ENCODE peak calls at places on chromosomes 12 and 14, in ten cellular contexts. One of them, this sample, is unnamed.
A peak's percentile ranks its signal among the peaks of the same experiment; 100 is the strongest.

GRCh38 chr14:62117718-62118164 is 355.5 kb downstream of the SNAPC1 start:
- DNase-seq in memory B cell: no peak
- DNase-seq in stimulated activated CD8-positive, alpha-beta memory T cell treated with anti-CD3 and anti-CD28 coated beads, Interleukin-2, amount 100 ng/mL, for 1 hour: no peak
- DNase-seq in activated CD4-positive, alpha-beta T cell treated with anti-CD3 and anti-CD28 coated beads, Interleukin-2, amount 50 U/mL, for 1 hour: no peak
- DNase-seq in HS-5: no peak
- DNase-seq in lung: no peak
- DNase-seq in NCI-H1694: no peak
- DNase-seq in activated naive CD4-positive, alpha-beta T cell: no peak
- DNase-seq in NCI-H146: peak; percentile 29
- DNase-seq in psoas muscle: no peak
- DNase-seq in this sample: no peak

GRCh38 chr12:19971396-19971802 is 396.9 kb upstream of the PDE3A start:
- DNase-seq in stimulated activated CD8-positive, alpha-beta memory T cell treated with anti-CD3 and anti-CD28 coated beads, Interleukin-2, amount 100 ng/mL, for 1 hour: no peak
- DNase-seq in memory B cell: no peak
- DNase-seq in NCI-H146: peak; percentile 90
- DNase-seq in lung: no peak
- DNase-seq in NCI-H1694: no peak
- DNase-seq in activated CD4-positive, alpha-beta T cell treated with anti-CD3 and anti-CD28 coated beads, Interleukin-2, amount 50 U/mL, for 1 hour: no peak
- DNase-seq in activated naive CD4-positive, alpha-beta T cell: no peak
- DNase-seq in HS-5: no peak
- DNase-seq in psoas muscle: no peak
- DNase-seq in this sample: no peak

GRCh38 chr12:11861864-11862600 is 208.7 kb upstream of the BCL2L14 start:
- DNase-seq in lung: no peak
- DNase-seq in activated CD4-positive, alpha-beta T cell treated with anti-CD3 and anti-CD28 coated beads, Interleukin-2, amount 50 U/mL, for 1 hour: no peak
- DNase-seq in psoas muscle: no peak
- DNase-seq in memory B cell: no peak
- DNase-seq in NCI-H146: peak; percentile 86
- DNase-seq in stimulated activated CD8-positive, alpha-beta memory T cell treated with anti-CD3 and anti-CD28 coated beads, Interleukin-2, amount 100 ng/mL, for 1 hour: no peak
- DNase-seq in NCI-H1694: no peak
- DNase-seq in HS-5: no peak
- DNase-seq in activated naive CD4-positive, alpha-beta T cell: no peak
- DNase-seq in this sample: no peak

GRCh38 chr14:91366749-91367148 is 50.9 kb downstream of the CCDC88C start:
- DNase-seq in memory B cell: no peak
- DNase-seq in activated naive CD4-positive, alpha-beta T cell: no peak
- DNase-seq in stimulated activated CD8-positive, alpha-beta memory T cell treated with anti-CD3 and anti-CD28 coated beads, Interleukin-2, amount 100 ng/mL, for 1 hour: no peak
- DNase-seq in psoas muscle: no peak
- DNase-seq in HS-5: no peak
- DNase-seq in NCI-H1694: no peak
- DNase-seq in NCI-H146: peak; percentile 57
- DNase-seq in activated CD4-positive, alpha-beta T cell treated with anti-CD3 and anti-CD28 coated beads, Interleukin-2, amount 50 U/mL, for 1 hour: no peak
- DNase-seq in lung: no peak
- DNase-seq in this sample: no peak

GRCh38 chr12:115697341-115697740 is 580.2 kb downstream of the MED13L start:
- DNase-seq in activated naive CD4-positive, alpha-beta T cell: no peak
- DNase-seq in NCI-H1694: no peak
- DNase-seq in activated CD4-positive, alpha-beta T cell treated with anti-CD3 and anti-CD28 coated beads, Interleukin-2, amount 50 U/mL, for 1 hour: no peak
- DNase-seq in lung: no peak
- DNase-seq in HS-5: no peak
- DNase-seq in NCI-H146: no peak
- DNase-seq in memory B cell: no peak
- DNase-seq in stimulated activated CD8-positive, alpha-beta memory T cell treated with anti-CD3 and anti-CD28 coated beads, Interleukin-2, amount 100 ng/mL, for 1 hour: no peak
- DNase-seq in psoas muscle: no peak
- DNase-seq in this sample: no peak

GRCh38 chr14:82757775-82758174 is 1224.1 kb upstream of the SEL1L start:
- DNase-seq in NCI-H1694: no peak
- DNase-seq in activated naive CD4-positive, alpha-beta T cell: no peak
- DNase-seq in memory B cell: no peak
- DNase-seq in lung: no peak
- DNase-seq in stimulated activated CD8-positive, alpha-beta memory T cell treated with anti-CD3 and anti-CD28 coated beads, Interleukin-2, amount 100 ng/mL, for 1 hour: no peak
- DNase-seq in psoas muscle: no peak
- DNase-seq in activated CD4-positive, alpha-beta T cell treated with anti-CD3 and anti-CD28 coated beads, Interleukin-2, amount 50 U/mL, for 1 hour: no peak
- DNase-seq in NCI-H146: peak; percentile 74
- DNase-seq in HS-5: no peak
- DNase-seq in this sample: no peak

GRCh38 chr12:90098132-90098779 is 389.6 kb upstream of the ATP2B1 start:
- DNase-seq in activated CD4-positive, alpha-beta T cell treated with anti-CD3 and anti-CD28 coated beads, Interleukin-2, amount 50 U/mL, for 1 hour: no peak
- DNase-seq in activated naive CD4-positive, alpha-beta T cell: no peak
- DNase-seq in psoas muscle: no peak
- DNase-seq in NCI-H1694: no peak
- DNase-seq in lung: no peak
- DNase-seq in HS-5: no peak
- DNase-seq in stimulated activated CD8-positive, alpha-beta memory T cell treated with anti-CD3 and anti-CD28 coated beads, Interleukin-2, amount 100 ng/mL, for 1 hour: no peak
- DNase-seq in memory B cell: no peak
- DNase-seq in NCI-H146: no peak
- DNase-seq in this sample: no peak

GRCh38 chr14:67618617-67619063 is 1.1 kb upstream of the ARG2 start:
- DNase-seq in psoas muscle: no peak
- DNase-seq in activated naive CD4-positive, alpha-beta T cell: no peak
- DNase-seq in NCI-H1694: peak; percentile 72
- DNase-seq in NCI-H146: peak; percentile 50
- DNase-seq in lung: no peak
- DNase-seq in activated CD4-positive, alpha-beta T cell treated with anti-CD3 and anti-CD28 coated beads, Interleukin-2, amount 50 U/mL, for 1 hour: peak; percentile 14
- DNase-seq in memory B cell: no peak
- DNase-seq in stimulated activated CD8-positive, alpha-beta memory T cell treated with anti-CD3 and anti-CD28 coated beads, Interleukin-2, amount 100 ng/mL, for 1 hour: no peak
- DNase-seq in HS-5: no peak
- DNase-seq in this sample: peak; percentile 18

GRCh38 chr12:89060133-89060532 is 292.2 kb downstream of the DUSP6 start:
- DNase-seq in NCI-H1694: peak; percentile 54
- DNase-seq in activated CD4-positive, alpha-beta T cell treated with anti-CD3 and anti-CD28 coated beads, Interleukin-2, amount 50 U/mL, for 1 hour: no peak
- DNase-seq in lung: no peak
- DNase-seq in psoas muscle: no peak
- DNase-seq in activated naive CD4-positive, alpha-beta T cell: no peak
- DNase-seq in stimulated activated CD8-positive, alpha-beta memory T cell treated with anti-CD3 and anti-CD28 coated beads, Interleukin-2, amount 100 ng/mL, for 1 hour: no peak
- DNase-seq in HS-5: no peak
- DNase-seq in memory B cell: no peak
- DNase-seq in NCI-H146: peak; percentile 72
- DNase-seq in this sample: no peak

GRCh38 chr12:111529424-111530368 is 69.4 kb downstream of the ATXN2 start:
- DNase-seq in psoas muscle: peak; percentile 24
- DNase-seq in NCI-H1694: peak; percentile 2
- DNase-seq in activated naive CD4-positive, alpha-beta T cell: peak; percentile 8
- DNase-seq in activated CD4-positive, alpha-beta T cell treated with anti-CD3 and anti-CD28 coated beads, Interleukin-2, amount 50 U/mL, for 1 hour: peak; percentile 52
- DNase-seq in stimulated activated CD8-positive, alpha-beta memory T cell treated with anti-CD3 and anti-CD28 coated beads, Interleukin-2, amount 100 ng/mL, for 1 hour: peak; percentile 27
- DNase-seq in HS-5: peak; percentile 14
- DNase-seq in lung: no peak
- DNase-seq in memory B cell: peak; percentile 59
- DNase-seq in NCI-H146: peak; percentile 41
- DNase-seq in this sample: peak; percentile 15

GRCh38 chr12:102438823-102439205 is 41.5 kb downstream of the IGF1 start:
- DNase-seq in lung: no peak
- DNase-seq in NCI-H146: no peak
- DNase-seq in HS-5: no peak
- DNase-seq in psoas muscle: no peak
- DNase-seq in activated CD4-positive, alpha-beta T cell treated with anti-CD3 and anti-CD28 coated beads, Interleukin-2, amount 50 U/mL, for 1 hour: no peak
- DNase-seq in memory B cell: no peak
- DNase-seq in activated naive CD4-positive, alpha-beta T cell: no peak
- DNase-seq in NCI-H1694: no peak
- DNase-seq in stimulated activated CD8-positive, alpha-beta memory T cell treated with anti-CD3 and anti-CD28 coated beads, Interleukin-2, amount 100 ng/mL, for 1 hour: no peak
- DNase-seq in this sample: no peak

GRCh38 chr12:12983420-12984035 is 16.5 kb downstream of the HEBP1 start:
- DNase-seq in psoas muscle: no peak
- DNase-seq in NCI-H1694: peak; percentile 80
- DNase-seq in lung: no peak
- DNase-seq in stimulated activated CD8-positive, alpha-beta memory T cell treated with anti-CD3 and anti-CD28 coated beads, Interleukin-2, amount 100 ng/mL, for 1 hour: no peak
- DNase-seq in activated CD4-positive, alpha-beta T cell treated with anti-CD3 and anti-CD28 coated beads, Interleukin-2, amount 50 U/mL, for 1 hour: no peak
- DNase-seq in NCI-H146: peak; percentile 18
- DNase-seq in activated naive CD4-positive, alpha-beta T cell: no peak
- DNase-seq in HS-5: peak; percentile 44
- DNase-seq in memory B cell: no peak
- DNase-seq in this sample: no peak

GRCh38 chr14:101120636-101121398 is 217.3 kb upstream of the RTL1 start:
- DNase-seq in lung: peak; percentile 55
- DNase-seq in activated naive CD4-positive, alpha-beta T cell: no peak
- DNase-seq in memory B cell: peak; percentile 43
- DNase-seq in NCI-H146: peak; percentile 79
- DNase-seq in psoas muscle: peak; percentile 45
- DNase-seq in activated CD4-positive, alpha-beta T cell treated with anti-CD3 and anti-CD28 coated beads, Interleukin-2, amount 50 U/mL, for 1 hour: no peak
- DNase-seq in HS-5: no peak
- DNase-seq in NCI-H1694: no peak
- DNase-seq in stimulated activated CD8-positive, alpha-beta memory T cell treated with anti-CD3 and anti-CD28 coated beads, Interleukin-2, amount 100 ng/mL, for 1 hour: no peak
- DNase-seq in this sample: peak; percentile 58

GRCh38 chr12:125804660-125805059 is 739.4 kb downstream of the AACS start:
- DNase-seq in NCI-H146: no peak
- DNase-seq in memory B cell: no peak
- DNase-seq in NCI-H1694: no peak
- DNase-seq in psoas muscle: no peak
- DNase-seq in lung: no peak
- DNase-seq in activated CD4-positive, alpha-beta T cell treated with anti-CD3 and anti-CD28 coated beads, Interleukin-2, amount 50 U/mL, for 1 hour: no peak
- DNase-seq in HS-5: no peak
- DNase-seq in stimulated activated CD8-positive, alpha-beta memory T cell treated with anti-CD3 and anti-CD28 coated beads, Interleukin-2, amount 100 ng/mL, for 1 hour: no peak
- DNase-seq in activated naive CD4-positive, alpha-beta T cell: no peak
- DNase-seq in this sample: no peak

GRCh38 chr12:122349078-122349477 is 73.4 kb downstream of the CLIP1 start:
- DNase-seq in activated CD4-positive, alpha-beta T cell treated with anti-CD3 and anti-CD28 coated beads, Interleukin-2, amount 50 U/mL, for 1 hour: no peak
- DNase-seq in stimulated activated CD8-positive, alpha-beta memory T cell treated with anti-CD3 and anti-CD28 coated beads, Interleukin-2, amount 100 ng/mL, for 1 hour: no peak
- DNase-seq in lung: no peak
- DNase-seq in NCI-H1694: no peak
- DNase-seq in activated naive CD4-positive, alpha-beta T cell: no peak
- DNase-seq in HS-5: no peak
- DNase-seq in NCI-H146: peak; percentile 74
- DNase-seq in memory B cell: no peak
- DNase-seq in psoas muscle: no peak
- DNase-seq in this sample: no peak

GRCh38 chr12:10998204-10998603 is at the start of gene TAS2R20:
- DNase-seq in HS-5: no peak
- DNase-seq in lung: no peak
- DNase-seq in memory B cell: no peak
- DNase-seq in psoas muscle: no peak
- DNase-seq in activated CD4-positive, alpha-beta T cell treated with anti-CD3 and anti-CD28 coated beads, Interleukin-2, amount 50 U/mL, for 1 hour: no peak
- DNase-seq in activated naive CD4-positive, alpha-beta T cell: no peak
- DNase-seq in NCI-H1694: no peak
- DNase-seq in stimulated activated CD8-positive, alpha-beta memory T cell treated with anti-CD3 and anti-CD28 coated beads, Interleukin-2, amount 100 ng/mL, for 1 hour: no peak
- DNase-seq in NCI-H146: no peak
- DNase-seq in this sample: no peak

GRCh38 chr12:650983-651382 is 12.3 kb downstream of the NINJ2 start:
- DNase-seq in activated naive CD4-positive, alpha-beta T cell: no peak
- DNase-seq in NCI-H1694: no peak
- DNase-seq in HS-5: no peak
- DNase-seq in stimulated activated CD8-positive, alpha-beta memory T cell treated with anti-CD3 and anti-CD28 coated beads, Interleukin-2, amount 100 ng/mL, for 1 hour: no peak
- DNase-seq in psoas muscle: no peak
- DNase-seq in memory B cell: no peak
- DNase-seq in activated CD4-positive, alpha-beta T cell treated with anti-CD3 and anti-CD28 coated beads, Interleukin-2, amount 50 U/mL, for 1 hour: no peak
- DNase-seq in lung: no peak
- DNase-seq in NCI-H146: no peak
- DNase-seq in this sample: peak; percentile 74

GRCh38 chr12:13222076-13222475 is 25.6 kb downstream of the EMP1 start:
- DNase-seq in NCI-H146: no peak
- DNase-seq in NCI-H1694: no peak
- DNase-seq in memory B cell: no peak
- DNase-seq in activated naive CD4-positive, alpha-beta T cell: no peak
- DNase-seq in psoas muscle: peak; percentile 28
- DNase-seq in lung: peak; percentile 52
- DNase-seq in stimulated activated CD8-positive, alpha-beta memory T cell treated with anti-CD3 and anti-CD28 coated beads, Interleukin-2, amount 100 ng/mL, for 1 hour: no peak
- DNase-seq in HS-5: no peak
- DNase-seq in activated CD4-positive, alpha-beta T cell treated with anti-CD3 and anti-CD28 coated beads, Interleukin-2, amount 50 U/mL, for 1 hour: no peak
- DNase-seq in this sample: no peak

GRCh38 chr12:114638790-114639435 is 45.1 kb downstream of the TBX3 start:
- DNase-seq in activated CD4-positive, alpha-beta T cell treated with anti-CD3 and anti-CD28 coated beads, Interleukin-2, amount 50 U/mL, for 1 hour: no peak
- DNase-seq in NCI-H1694: no peak
- DNase-seq in activated naive CD4-positive, alpha-beta T cell: no peak
- DNase-seq in stimulated activated CD8-positive, alpha-beta memory T cell treated with anti-CD3 and anti-CD28 coated beads, Interleukin-2, amount 100 ng/mL, for 1 hour: no peak
- DNase-seq in memory B cell: no peak
- DNase-seq in psoas muscle: no peak
- DNase-seq in NCI-H146: no peak
- DNase-seq in lung: no peak
- DNase-seq in HS-5: no peak
- DNase-seq in this sample: no peak

GRCh38 chr12:62966990-62967506 is 32.1 kb upstream of the PPM1H start:
- DNase-seq in memory B cell: no peak
- DNase-seq in NCI-H146: no peak
- DNase-seq in activated naive CD4-positive, alpha-beta T cell: no peak
- DNase-seq in NCI-H1694: no peak
- DNase-seq in stimulated activated CD8-positive, alpha-beta memory T cell treated with anti-CD3 and anti-CD28 coated beads, Interleukin-2, amount 100 ng/mL, for 1 hour: no peak
- DNase-seq in psoas muscle: no peak
- DNase-seq in activated CD4-positive, alpha-beta T cell treated with anti-CD3 and anti-CD28 coated beads, Interleukin-2, amount 50 U/mL, for 1 hour: no peak
- DNase-seq in HS-5: no peak
- DNase-seq in lung: no peak
- DNase-seq in this sample: no peak

GRCh38 chr12:2692156-2692555 is 102.6 kb upstream of the FKBP4 start:
- DNase-seq in NCI-H146: no peak
- DNase-seq in HS-5: no peak
- DNase-seq in memory B cell: no peak
- DNase-seq in NCI-H1694: no peak
- DNase-seq in activated CD4-positive, alpha-beta T cell treated with anti-CD3 and anti-CD28 coated beads, Interleukin-2, amount 50 U/mL, for 1 hour: no peak
- DNase-seq in lung: peak; percentile 10
- DNase-seq in activated naive CD4-positive, alpha-beta T cell: no peak
- DNase-seq in psoas muscle: no peak
- DNase-seq in stimulated activated CD8-positive, alpha-beta memory T cell treated with anti-CD3 and anti-CD28 coated beads, Interleukin-2, amount 100 ng/mL, for 1 hour: no peak
- DNase-seq in this sample: peak; percentile 9

GRCh38 chr12:44053550-44054243 is 217.8 kb downstream of the TMEM117 start:
- DNase-seq in psoas muscle: no peak
- DNase-seq in stimulated activated CD8-positive, alpha-beta memory T cell treated with anti-CD3 and anti-CD28 coated beads, Interleukin-2, amount 100 ng/mL, for 1 hour: no peak
- DNase-seq in NCI-H1694: no peak
- DNase-seq in memory B cell: no peak
- DNase-seq in NCI-H146: no peak
- DNase-seq in HS-5: peak; percentile 37
- DNase-seq in activated naive CD4-positive, alpha-beta T cell: no peak
- DNase-seq in activated CD4-positive, alpha-beta T cell treated with anti-CD3 and anti-CD28 coated beads, Interleukin-2, amount 50 U/mL, for 1 hour: no peak
- DNase-seq in lung: no peak
- DNase-seq in this sample: no peak

GRCh38 chr12:614727-615060 is 48.6 kb downstream of the NINJ2 start:
- DNase-seq in HS-5: no peak
- DNase-seq in memory B cell: no peak
- DNase-seq in stimulated activated CD8-positive, alpha-beta memory T cell treated with anti-CD3 and anti-CD28 coated beads, Interleukin-2, amount 100 ng/mL, for 1 hour: no peak
- DNase-seq in NCI-H146: no peak
- DNase-seq in activated naive CD4-positive, alpha-beta T cell: no peak
- DNase-seq in psoas muscle: no peak
- DNase-seq in activated CD4-positive, alpha-beta T cell treated with anti-CD3 and anti-CD28 coated beads, Interleukin-2, amount 50 U/mL, for 1 hour: no peak
- DNase-seq in lung: no peak
- DNase-seq in NCI-H1694: no peak
- DNase-seq in this sample: no peak

GRCh38 chr12:103997277-103997900 is 31.7 kb downstream of the TDG start:
- DNase-seq in HS-5: no peak
- DNase-seq in activated CD4-positive, alpha-beta T cell treated with anti-CD3 and anti-CD28 coated beads, Interleukin-2, amount 50 U/mL, for 1 hour: no peak
- DNase-seq in NCI-H1694: no peak
- DNase-seq in NCI-H146: no peak
- DNase-seq in stimulated activated CD8-positive, alpha-beta memory T cell treated with anti-CD3 and anti-CD28 coated beads, Interleukin-2, amount 100 ng/mL, for 1 hour: no peak
- DNase-seq in activated naive CD4-positive, alpha-beta T cell: no peak
- DNase-seq in psoas muscle: peak; percentile 25
- DNase-seq in memory B cell: no peak
- DNase-seq in lung: no peak
- DNase-seq in this sample: no peak

GRCh38 chr14:53109028-53109687 is 44.0 kb downstream of the DDHD1 start:
- DNase-seq in activated CD4-positive, alpha-beta T cell treated with anti-CD3 and anti-CD28 coated beads, Interleukin-2, amount 50 U/mL, for 1 hour: peak; percentile 24
- DNase-seq in NCI-H146: no peak
- DNase-seq in psoas muscle: no peak
- DNase-seq in memory B cell: peak; percentile 17
- DNase-seq in HS-5: peak; percentile 15
- DNase-seq in activated naive CD4-positive, alpha-beta T cell: no peak
- DNase-seq in lung: no peak
- DNase-seq in stimulated activated CD8-positive, alpha-beta memory T cell treated with anti-CD3 and anti-CD28 coated beads, Interleukin-2, amount 100 ng/mL, for 1 hour: no peak
- DNase-seq in NCI-H1694: no peak
- DNase-seq in this sample: peak; percentile 58

GRCh38 chr14:55052259-55052930 is 948 bp downstream of the MAPK1IP1L start:
- DNase-seq in NCI-H1694: no peak
- DNase-seq in stimulated activated CD8-positive, alpha-beta memory T cell treated with anti-CD3 and anti-CD28 coated beads, Interleukin-2, amount 100 ng/mL, for 1 hour: no peak
- DNase-seq in psoas muscle: no peak
- DNase-seq in activated naive CD4-positive, alpha-beta T cell: no peak
- DNase-seq in memory B cell: no peak
- DNase-seq in NCI-H146: no peak
- DNase-seq in lung: no peak
- DNase-seq in activated CD4-positive, alpha-beta T cell treated with anti-CD3 and anti-CD28 coated beads, Interleukin-2, amount 50 U/mL, for 1 hour: no peak
- DNase-seq in HS-5: no peak
- DNase-seq in this sample: no peak

GRCh38 chr12:131840643-131841416 is 12.6 kb downstream of the MMP17 start:
- DNase-seq in NCI-H146: no peak
- DNase-seq in activated naive CD4-positive, alpha-beta T cell: no peak
- DNase-seq in lung: no peak
- DNase-seq in HS-5: no peak
- DNase-seq in stimulated activated CD8-positive, alpha-beta memory T cell treated with anti-CD3 and anti-CD28 coated beads, Interleukin-2, amount 100 ng/mL, for 1 hour: no peak
- DNase-seq in memory B cell: no peak
- DNase-seq in NCI-H1694: no peak
- DNase-seq in activated CD4-positive, alpha-beta T cell treated with anti-CD3 and anti-CD28 coated beads, Interleukin-2, amount 50 U/mL, for 1 hour: no peak
- DNase-seq in psoas muscle: no peak
- DNase-seq in this sample: no peak

GRCh38 chr12:13383379-13383778 is 186.9 kb downstream of the EMP1 start:
- DNase-seq in lung: peak; percentile 5
- DNase-seq in stimulated activated CD8-positive, alpha-beta memory T cell treated with anti-CD3 and anti-CD28 coated beads, Interleukin-2, amount 100 ng/mL, for 1 hour: no peak
- DNase-seq in activated naive CD4-positive, alpha-beta T cell: no peak
- DNase-seq in memory B cell: no peak
- DNase-seq in NCI-H146: no peak
- DNase-seq in NCI-H1694: no peak
- DNase-seq in HS-5: no peak
- DNase-seq in activated CD4-positive, alpha-beta T cell treated with anti-CD3 and anti-CD28 coated beads, Interleukin-2, amount 50 U/mL, for 1 hour: no peak
- DNase-seq in psoas muscle: no peak
- DNase-seq in this sample: no peak

This sample was measured in GF-D8.